ENCODE peak calls at places on chromosomes 6 and 20, in six cellular contexts. V, Q, R, I, J and T are unnamed samples. For H3K4me1, the result is how much of the 10 kb centered on the place peaks cover.

GRCh38 chr20:24289737-24290481 is 179.5 kb upstream of the SYNDIG1 start:
- DNase-seq in V (no peak), Q (no peak), R (no peak), I (no peak), J (no peak), T (no peak)

GRCh38 chr6:129498556-129498940 is 211.4 kb downstream of the ARHGAP18 start:
- DNase-seq in V (no peak), Q (peak), R (no peak), I (no peak), J (no peak), T (no peak)

GRCh38 chr6:38673397-38674165 is 29.4 kb downstream of the GLO1 start:
- DNase-seq in V (no peak), Q (no peak), R (no peak), I (no peak), J (peak), T (no peak)

GRCh38 chr6:105799051-105799450 is 287.1 kb upstream of the PRDM1 start:
- DNase-seq in V (no peak), Q (peak), R (no peak), I (no peak), J (no peak), T (no peak)

GRCh38 chr6:127550403-127550802 is 26.6 kb upstream of the C6orf58 start:
- DNase-seq in V (no peak), Q (peak), R (no peak), I (no peak), J (peak), T (no peak)

GRCh38 chr6:125918681-125919566 is 37.6 kb upstream of the HINT3 start:
- DNase-seq in V (no peak), Q (peak), R (peak), I (no peak), J (peak), T (peak)

GRCh38 chr20:62413896-62414481 is 6.9 kb upstream of the CABLES2 start:
- DNase-seq in V (no peak), Q (peak), R (no peak), I (no peak), J (no peak), T (no peak)

GRCh38 chr20:24779886-24780285 is 169.2 kb upstream of the CST7 start:
- DNase-seq in V (peak), Q (no peak), R (no peak), I (no peak), J (no peak), T (peak)

GRCh38 chr6:55980627-55981211 is 105.3 kb upstream of the BMP5 start:
- DNase-seq in V (no peak), Q (peak), R (peak), I (peak), J (peak), T (no peak)

GRCh38 chr20:29313481-29313880 is 1944.0 kb upstream of the DEFB115 start:
- DNase-seq in V (no peak), Q (no peak), R (no peak), I (no peak), J (no peak), T (no peak)

GRCh38 chr20:1827974-1828785 is 67.0 kb upstream of the SIRPA start:
- DNase-seq in V (no peak), Q (peak), R (no peak), I (peak), J (no peak), T (peak)

GRCh38 chr6:11315743-11316437 is 83.4 kb upstream of the NEDD9 start:
- DNase-seq in V (no peak), Q (peak), R (no peak), I (peak), J (peak), T (no peak)

GRCh38 chr6:106908386-106908840 is 66.1 kb downstream of the CD24 start:
- DNase-seq in V (no peak), Q (no peak), R (no peak), I (no peak), J (peak), T (no peak)

GRCh38 chr6:24667378-24667803 is 514 bp downstream of the ACOT13 start:
- DNase-seq in V (no peak), Q (peak), R (no peak), I (no peak), J (peak), T (no peak)

GRCh38 chr6:148580442-148580841 is 166.4 kb upstream of the UST start:
- DNase-seq in V (no peak), Q (no peak), R (no peak), I (no peak), J (no peak), T (no peak)

GRCh38 chr6:52725133-52725529 is 38.1 kb downstream of the GSTA2 start:
- DNase-seq in V (no peak), Q (peak), R (no peak), I (no peak), J (no peak), T (peak)
- H3K4me1 ChIP-seq in V (under half), Q (under half), R (under half), I (under half), J (under half), T (under half)

GRCh38 chr6:158941246-158941645 is 58.8 kb downstream of the RSPH3 start:
- DNase-seq in V (no peak), Q (no peak), R (no peak), I (no peak), J (no peak), T (no peak)
- H3K4me3 ChIP-seq in V (no peak), Q (no peak), R (no peak), I (no peak), J (no peak), T (no peak)

GRCh38 chr6:44234101-44235090 is 11.0 kb downstream of the SLC29A1 start:
- DNase-seq in V (peak), Q (peak), R (peak), I (no peak), J (peak), T (peak)
- H3K4me1 ChIP-seq in V (under half), Q (under half), R (under half), I (under half), J (under half), T (under half)

GRCh38 chr20:49987015-49987867 is 4.5 kb downstream of the SNAI1 start:
- DNase-seq in V (no peak), Q (peak), R (no peak), I (no peak), J (no peak), T (no peak)

GRCh38 chr20:49986049-49986448 is 3.3 kb downstream of the SNAI1 start:
- DNase-seq in V (no peak), Q (peak), R (no peak), I (no peak), J (no peak), T (no peak)

GRCh38 chr20:49987868-49988690 is 5.3 kb downstream of the SNAI1 start:
- DNase-seq in V (no peak), Q (peak), R (no peak), I (no peak), J (no peak), T (no peak)

GRCh38 chr20:49990310-49990720 is 7.5 kb downstream of the SNAI1 start:
- DNase-seq in V (no peak), Q (peak), R (no peak), I (no peak), J (no peak), T (no peak)

DNA sequence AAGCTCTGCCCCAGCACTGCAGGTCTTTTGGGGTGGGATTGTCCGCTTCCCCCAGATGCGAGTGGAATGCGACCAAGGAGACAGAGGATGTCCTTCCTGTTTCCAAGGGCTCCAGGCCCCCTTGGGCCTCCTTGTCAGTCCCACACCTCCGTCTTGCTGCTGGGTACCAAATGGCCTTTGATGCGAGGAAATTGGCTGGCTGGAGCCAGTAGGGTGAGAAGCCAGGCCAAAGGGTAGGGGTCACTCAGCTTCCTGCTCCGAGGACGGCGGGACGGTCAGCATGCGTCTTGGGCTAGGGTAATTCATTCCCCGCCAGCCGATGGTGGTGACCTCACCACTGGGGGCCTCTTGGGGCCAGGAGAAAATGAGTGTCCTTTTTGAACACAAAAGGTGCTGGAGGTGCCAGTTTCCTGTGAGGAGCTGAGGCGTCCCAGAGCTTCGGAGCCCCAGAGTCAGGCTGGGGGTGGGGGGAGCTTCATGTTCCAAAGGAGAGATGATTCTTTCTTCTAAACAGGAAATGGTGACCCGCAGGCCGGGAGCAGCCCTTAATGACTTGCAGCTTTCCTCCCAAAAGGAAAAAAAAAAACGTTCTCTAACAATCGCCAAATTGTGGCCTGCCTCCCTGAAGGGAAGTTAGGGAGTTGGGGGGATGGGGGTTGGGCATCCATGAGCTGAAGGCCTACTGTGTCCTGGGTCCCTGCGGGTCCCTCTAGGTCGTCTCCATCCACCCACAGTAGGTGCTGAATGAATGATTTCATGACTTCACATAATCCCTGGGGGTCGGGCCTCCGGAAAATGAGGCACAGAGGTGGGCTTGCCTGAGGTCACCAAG is 6.7 kb downstream of the SNAI1 start:
- DNase-seq in V (peak), Q (peak), R (peak), I (no peak), J (peak), T (peak)
- H3K4me3 ChIP-seq in V (peak), Q (peak), R (no peak), I (no peak), J (no peak), T (no peak)

GRCh38 chr6:108750801-108751200 is 97.4 kb upstream of the ARMC2 start:
- DNase-seq in V (no peak), Q (no peak), R (no peak), I (no peak), J (no peak), T (no peak)
- H3K4me1 ChIP-seq in V (under half), Q (under half), R (under half), I (under half), J (under half), T (under half)

GRCh38 chr6:142621822-142622221 is 320.0 kb downstream of the ADGRG6 start:
- DNase-seq in V (no peak), Q (no peak), R (no peak), I (no peak), J (no peak), T (no peak)

GRCh38 chr6:142624978-142625715 is 319.8 kb downstream of the HIVEP2 start:
- DNase-seq in V (no peak), Q (no peak), R (no peak), I (no peak), J (no peak), T (no peak)

GRCh38 chr6:142631517-142632385 is 313.2 kb downstream of the HIVEP2 start:
- DNase-seq in V (no peak), Q (peak), R (no peak), I (no peak), J (no peak), T (no peak)

GRCh38 chr6:142633317-142633716 is 311.7 kb downstream of the HIVEP2 start:
- DNase-seq in V (no peak), Q (no peak), R (no peak), I (no peak), J (no peak), T (no peak)

DNA sequence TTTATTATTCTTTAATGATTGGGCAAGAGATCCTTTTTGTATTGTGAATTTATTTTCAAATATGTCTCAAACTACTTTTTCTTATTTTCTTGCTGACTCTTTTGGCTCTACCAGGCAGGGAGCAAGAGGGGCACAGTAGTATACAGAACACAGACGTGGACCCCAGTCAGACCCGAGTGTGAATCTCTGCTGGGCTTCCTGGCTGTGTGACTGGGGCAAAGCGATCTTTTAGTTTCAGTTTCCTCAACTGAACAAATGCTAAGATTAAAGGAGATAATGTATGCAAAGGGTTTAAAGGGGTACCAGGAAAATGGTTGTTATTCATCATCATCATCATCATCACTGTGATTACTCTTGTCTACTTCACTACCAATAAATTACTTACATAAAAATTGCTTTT is 317.5 kb downstream of the HIVEP2 start:
- DNase-seq in V (no peak), Q (no peak), R (no peak), I (no peak), J (no peak), T (no peak)
- H3K4me3 ChIP-seq in V (no peak), Q (no peak), R (no peak), I (no peak), J (no peak), T (no peak)

DNA sequence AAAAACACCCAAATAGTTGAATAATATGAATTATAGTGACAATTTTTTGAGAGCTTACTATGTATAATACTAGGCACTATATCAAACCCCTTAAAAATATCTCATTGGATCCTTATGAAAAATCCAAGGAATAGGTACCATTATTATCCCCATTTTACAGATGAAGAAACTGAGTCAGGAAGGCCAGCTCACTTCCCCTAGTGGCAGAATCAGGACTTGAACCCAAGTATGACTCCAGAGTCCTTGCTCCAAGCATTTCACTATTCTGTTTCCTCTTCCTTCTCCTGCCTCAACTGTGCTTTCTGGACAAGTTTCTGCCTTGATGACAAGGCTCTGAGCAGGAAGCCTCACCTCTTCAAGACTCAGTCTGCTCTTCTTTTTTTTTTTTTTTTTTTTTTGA is 10.8 kb upstream of the PARD6B start:
- DNase-seq in V (no peak), Q (no peak), R (no peak), I (no peak), J (no peak), T (no peak)
- H3K4me1 ChIP-seq in V (under half), Q (under half), R (under half), I (half or more), J (under half), T (under half)

GRCh38 chr6:111724039-111724438 is 118.4 kb upstream of the TRAF3IP2 start:
- DNase-seq in V (no peak), Q (no peak), R (no peak), I (no peak), J (no peak), T (no peak)

GRCh38 chr6:111720931-111721496 is 115.3 kb upstream of the TRAF3IP2 start:
- DNase-seq in V (no peak), Q (no peak), R (no peak), I (no peak), J (no peak), T (no peak)

GRCh38 chr6:111721677-111722219 is 116.1 kb upstream of the TRAF3IP2 start:
- DNase-seq in V (no peak), Q (peak), R (no peak), I (peak), J (peak), T (no peak)

GRCh38 chr6:111723412-111723970 is 117.8 kb upstream of the TRAF3IP2 start:
- DNase-seq in V (no peak), Q (no peak), R (no peak), I (no peak), J (no peak), T (no peak)

DNA sequence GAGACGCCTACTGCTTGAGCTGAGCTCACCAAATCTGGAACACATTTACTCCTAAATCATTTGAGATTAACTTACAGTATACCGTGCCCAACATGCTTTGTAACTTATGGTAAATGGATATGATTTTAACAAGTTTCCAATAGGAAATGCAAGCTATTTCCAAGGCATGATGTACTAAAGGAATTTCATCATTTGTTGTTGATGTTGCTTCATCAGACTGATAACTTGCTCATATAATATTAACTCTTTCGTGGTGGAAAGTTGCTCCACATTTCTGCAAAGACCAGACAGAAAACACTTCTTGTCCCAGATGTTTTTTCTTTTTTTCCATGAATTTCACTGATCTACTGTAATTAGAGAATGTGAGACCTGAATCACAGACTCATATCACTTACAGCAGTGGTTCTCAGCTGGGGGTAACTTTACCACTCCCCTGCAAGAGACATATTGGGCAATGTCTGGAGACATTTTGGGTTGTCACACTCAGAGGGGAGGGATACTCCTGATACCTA is 116.6 kb upstream of the TRAF3IP2 start:
- DNase-seq in V (no peak), Q (peak), R (no peak), I (no peak), J (peak), T (no peak)
- H3K4me3 ChIP-seq in V (no peak), Q (no peak), R (no peak), I (no peak), J (no peak), T (no peak)

GRCh38 chr6:90415178-90415577 is 118.5 kb upstream of the BACH2 start:
- DNase-seq in V (no peak), Q (no peak), R (no peak), I (no peak), J (no peak), T (no peak)

GRCh38 chr6:90417385-90417784 is 120.7 kb upstream of the BACH2 start:
- DNase-seq in V (no peak), Q (no peak), R (no peak), I (no peak), J (no peak), T (no peak)

GRCh38 chr6:90413867-90414266 is 117.2 kb upstream of the BACH2 start:
- DNase-seq in V (no peak), Q (peak), R (peak), I (no peak), J (peak), T (no peak)

GRCh38 chr6:90414352-90414751 is 117.7 kb upstream of the BACH2 start:
- DNase-seq in V (no peak), Q (no peak), R (no peak), I (no peak), J (no peak), T (no peak)

DNA sequence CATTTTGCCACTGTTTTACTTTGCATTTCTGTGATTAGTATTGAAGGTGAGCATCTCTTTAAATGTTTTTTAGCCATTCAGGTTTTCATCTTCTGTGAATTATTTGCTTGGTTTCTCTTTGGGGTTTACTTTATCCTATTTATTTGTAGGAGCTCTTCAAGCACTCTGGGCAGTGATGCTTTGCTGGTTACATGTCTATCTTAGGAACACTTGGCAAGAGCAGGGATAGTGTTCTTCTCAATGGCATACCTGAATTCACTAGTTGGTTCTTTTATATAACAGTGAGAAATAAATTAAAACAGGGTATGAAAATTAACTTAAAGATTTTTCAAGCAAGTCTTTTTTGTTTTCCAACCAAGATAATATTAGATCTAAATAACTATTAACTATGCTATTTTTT is 119.7 kb upstream of the BACH2 start:
- DNase-seq in V (no peak), Q (no peak), R (no peak), I (no peak), J (no peak), T (no peak)
- H3K4me1 ChIP-seq in V (under half), Q (under half), R (under half), I (under half), J (under half), T (under half)

GRCh38 chr20:3751664-3752385 is 15.7 kb downstream of the ADISSP start:
- DNase-seq in V (peak), Q (no peak), R (no peak), I (no peak), J (no peak), T (peak)

GRCh38 chr20:3748073-3748472 is 15.6 kb downstream of the HSPA12B start:
- DNase-seq in V (no peak), Q (no peak), R (no peak), I (no peak), J (no peak), T (no peak)

GRCh38 chr20:3749087-3749688 is 16.7 kb downstream of the HSPA12B start:
- DNase-seq in V (no peak), Q (no peak), R (no peak), I (no peak), J (no peak), T (no peak)

GRCh38 chr20:3751284-3751663 is 16.3 kb downstream of the ADISSP start:
- DNase-seq in V (no peak), Q (no peak), R (no peak), I (no peak), J (no peak), T (no peak)

GRCh38 chr20:3749689-3750639 is 17.5 kb downstream of the HSPA12B start:
- DNase-seq in V (peak), Q (no peak), R (no peak), I (no peak), J (peak), T (no peak)
- H3K4me3 ChIP-seq in V (no peak), Q (no peak), R (no peak), I (no peak), J (no peak), T (no peak)